ENCODE peak calls at places on chromosomes 1 and 21, in five cellular contexts. R, T, U, V and F are unnamed samples.

GRCh38 chr1:1199961-1200875 is 6.2 kb downstream of the TNFRSF18 start:
- DNase-seq in R (no peak), T (no peak), U (no peak), V (no peak), F (peak)

GRCh38 chr1:119742193-119742592 is 26.5 kb downstream of the HMGCS2 start:
- DNase-seq in R (no peak), T (no peak), U (no peak), V (no peak), F (no peak)

GRCh38 chr1:111202366-111202706 is 1.9 kb upstream of the DENND2D start:
- DNase-seq in R (no peak), T (no peak), U (no peak), V (no peak), F (no peak)

GRCh38 chr1:177783052-177783451 is 186.8 kb downstream of the SEC16B start:
- DNase-seq in R (no peak), T (no peak), U (no peak), V (no peak), F (no peak)

GRCh38 chr1:153534226-153534932 is 1.4 kb downstream of the S100A6 start:
- DNase-seq in R (no peak), T (no peak), U (no peak), V (no peak), F (no peak)

GRCh38 chr1:62530516-62531154 is 66.7 kb upstream of the ANGPTL3 start:
- DNase-seq in R (no peak), T (no peak), U (no peak), V (no peak), F (no peak)

GRCh38 chr1:162003825-162004205 is 19.9 kb downstream of the OLFML2B start:
- DNase-seq in R (no peak), T (no peak), U (no peak), V (no peak), F (no peak)

GRCh38 chr1:83559531-83559930 is 439.4 kb downstream of the TTLL7 start:
- DNase-seq in R (no peak), T (no peak), U (no peak), V (no peak), F (no peak)

GRCh38 chr1:170970256-170970655 is 34.9 kb downstream of the MROH9 start:
- DNase-seq in R (no peak), T (no peak), U (no peak), V (no peak), F (no peak)

GRCh38 chr1:166695115-166695514 is 144.2 kb upstream of the POGK start:
- DNase-seq in R (no peak), T (no peak), U (no peak), V (no peak), F (no peak)

GRCh38 chr1:99557556-99558256 is 88.2 kb upstream of the PALMD start:
- DNase-seq in R (no peak), T (no peak), U (no peak), V (no peak), F (no peak)

GRCh38 chr1:30929135-30929889 is 20.8 kb upstream of the SDC3 start:
- DNase-seq in R (peak), T (no peak), U (peak), V (peak), F (no peak)

GRCh38 chr21:38683222-38683621 is 122.5 kb upstream of the ETS2 start:
- DNase-seq in R (no peak), T (no peak), U (no peak), V (no peak), F (no peak)

GRCh38 chr1:179021873-179022272 is 3.8 kb upstream of the FAM20B start:
- DNase-seq in R (no peak), T (no peak), U (peak), V (peak), F (no peak)

GRCh38 chr1:221689138-221689537 is 52.8 kb downstream of the DUSP10 start:
- DNase-seq in R (no peak), T (no peak), U (no peak), V (no peak), F (no peak)

GRCh38 chr1:212430955-212431394 is 1.7 kb upstream of the NENF start:
- DNase-seq in R (no peak), T (no peak), U (no peak), V (no peak), F (no peak)

GRCh38 chr1:6128276-6129081 is 51.6 kb downstream of the CHD5 start:
- DNase-seq in R (no peak), T (no peak), U (no peak), V (no peak), F (peak)

GRCh38 chr1:43285269-43285986 is at the start of gene C1orf210:
- DNase-seq in R (no peak), T (peak), U (peak), V (peak), F (peak)

GRCh38 chr1:101311146-101311892 is 74.5 kb downstream of the S1PR1 start:
- DNase-seq in R (no peak), T (no peak), U (no peak), V (no peak), F (no peak)

GRCh38 chr1:72724951-72725863 is 442.9 kb upstream of the NEGR1 start:
- DNase-seq in R (no peak), T (no peak), U (no peak), V (no peak), F (peak)

GRCh38 chr1:70486676-70487470 is 75.8 kb downstream of the CTH start:
- DNase-seq in R (no peak), T (no peak), U (no peak), V (no peak), F (peak)

GRCh38 chr1:5140962-5141361 is 486.6 kb downstream of the AJAP1 start:
- DNase-seq in R (no peak), T (no peak), U (no peak), V (no peak), F (no peak)

GRCh38 chr1:181149326-181150000 is 61.0 kb downstream of the IER5 start:
- DNase-seq in R (peak), T (no peak), U (no peak), V (no peak), F (peak)

GRCh38 chr1:162213281-162213909 is 143.9 kb downstream of the NOS1AP start:
- DNase-seq in R (no peak), T (no peak), U (no peak), V (no peak), F (no peak)